ENCODE peak calls at places on chromosomes 1 and 21, in eight cellular contexts. N is neural progenitor cell, Q is PC-3, P is astrocyte, Z is hepatocyte, F is mammary epithelial cell, M is A673, X is GM23248. V is an unnamed sample.
A peak's percentile ranks its signal among the peaks of the same experiment; 100 is the strongest.

GRCh38 chr1:207805841-207806421 is 54.1 kb downstream of the CD46 start:
- DNase-seq in N (no peak), Q (peak; percentile 94), P (peak; percentile 95), Z (peak; percentile 55), F (peak; percentile 91), M (no peak), X (peak; percentile 99), V (peak; percentile 96)

GRCh38 chr1:201713093-201713810 is 115.7 kb upstream of the IPO9 start:
- DNase-seq in N (no peak), Q (peak; percentile 95), P (peak; percentile 98), Z (peak; percentile 95), F (peak; percentile 94), M (peak; percentile 93), X (peak; percentile 100), V (peak; percentile 99)

GRCh38 chr1:227939791-227940771 is 7.7 kb downstream of the WNT9A start:
- DNase-seq in N (no peak), Q (no peak), P (no peak), Z (no peak), F (no peak), M (no peak), X (no peak), V (no peak)

GRCh38 chr1:238581332-238581731 is 690.6 kb upstream of the ZP4 start:
- DNase-seq in N (no peak), Q (peak; percentile 31), P (no peak), Z (no peak), F (no peak), M (no peak), X (peak; percentile 8), V (no peak)

GRCh38 chr21:24899138-24899537 is 708.1 kb downstream of the MRPL39 start:
- DNase-seq in N (no peak), Q (no peak), P (no peak), Z (no peak), F (no peak), M (no peak), X (no peak), V (no peak)

GRCh38 chr1:225597926-225598575 is 54.9 kb downstream of the ENAH start:
- DNase-seq in N (no peak), Q (peak; percentile 45), P (peak; percentile 69), Z (no peak), F (peak; percentile 46), M (no peak), X (peak; percentile 51), V (peak; percentile 77)

GRCh38 chr1:244256086-244256485 is 195.6 kb downstream of the ADSS2 start:
- DNase-seq in N (no peak), Q (no peak), P (no peak), Z (no peak), F (no peak), M (no peak), X (no peak), V (no peak)

GRCh38 chr1:183945432-183946308 is 91.9 kb downstream of the COLGALT2 start:
- DNase-seq in N (peak; percentile 88), Q (peak; percentile 30), P (no peak), Z (no peak), F (no peak), M (no peak), X (no peak), V (no peak)

GRCh38 chr1:185567006-185567405 is 167.2 kb upstream of the HMCN1 start:
- DNase-seq in N (no peak), Q (peak; percentile 44), P (peak; percentile 64), Z (peak; percentile 43), F (peak; percentile 92), M (peak; percentile 45), X (peak; percentile 82), V (peak; percentile 63)

GRCh38 chr1:206447792-206448191 is 22.5 kb upstream of the IKBKE start:
- DNase-seq in N (no peak), Q (peak; percentile 94), P (peak; percentile 57), Z (no peak), F (peak; percentile 92), M (no peak), X (no peak), V (no peak)

GRCh38 chr1:10779201-10779600 is 17.2 kb downstream of the CASZ1 start:
- DNase-seq in N (no peak), Q (peak; percentile 92), P (peak; percentile 65), Z (no peak), F (peak; percentile 98), M (peak; percentile 66), X (no peak), V (no peak)

GRCh38 chr1:193909406-193909805 is 723.0 kb upstream of the B3GALT2 start:
- DNase-seq in N (no peak), Q (no peak), P (no peak), Z (no peak), F (no peak), M (no peak), X (no peak), V (no peak)

GRCh38 chr1:61254629-61255323 is 172.4 kb downstream of the NFIA start:
- DNase-seq in N (no peak), Q (peak; percentile 44), P (no peak), Z (peak; percentile 45), F (peak; percentile 38), M (peak; percentile 79), X (peak; percentile 63), V (peak; percentile 79)

GRCh38 chr1:153697191-153697872 is 18.8 kb downstream of the NPR1 start:
- DNase-seq in N (peak; percentile 21), Q (peak; percentile 78), P (peak; percentile 70), Z (peak; percentile 41), F (no peak), M (no peak), X (peak; percentile 51), V (peak; percentile 79)

GRCh38 chr21:27329255-27329851 is 362.5 kb upstream of the ADAMTS5 start:
- DNase-seq in N (no peak), Q (peak; percentile 18), P (no peak), Z (no peak), F (no peak), M (no peak), X (no peak), V (peak; percentile 98)

GRCh38 chr1:83931658-83932253 is 67.2 kb downstream of the TTLL7 start:
- DNase-seq in N (peak; percentile 74), Q (peak; percentile 67), P (peak; percentile 12), Z (peak; percentile 76), F (peak; percentile 16), M (peak; percentile 75), X (peak; percentile 81), V (peak; percentile 72)

GRCh38 chr1:157958280-157958679 is 35.2 kb upstream of the KIRREL1 start:
- DNase-seq in N (no peak), Q (no peak), P (no peak), Z (no peak), F (no peak), M (no peak), X (no peak), V (no peak)

GRCh38 chr21:34740198-34740597 is 71.4 kb downstream of the CLIC6 start:
- DNase-seq in N (no peak), Q (no peak), P (no peak), Z (no peak), F (no peak), M (no peak), X (no peak), V (no peak)

GRCh38 chr1:248847956-248848561 is 10.0 kb downstream of the ZNF672 start:
- DNase-seq in N (no peak), Q (no peak), P (no peak), Z (no peak), F (no peak), M (no peak), X (no peak), V (no peak)

GRCh38 chr21:42320791-42321190 is 5.6 kb upstream of the TFF3 start:
- DNase-seq in N (no peak), Q (no peak), P (no peak), Z (no peak), F (no peak), M (no peak), X (no peak), V (no peak)

GRCh38 chr1:173477286-173478098 is at the start of gene PRDX6:
- DNase-seq in N (no peak), Q (peak; percentile 78), P (peak; percentile 70), Z (peak; percentile 71), F (no peak), M (peak; percentile 89), X (peak; percentile 95), V (peak; percentile 83)

GRCh38 chr1:47672622-47673021 is 234.8 kb downstream of the FOXD2 start:
- DNase-seq in N (no peak), Q (no peak), P (no peak), Z (no peak), F (no peak), M (no peak), X (no peak), V (no peak)
- TF ChIP-seq EZH2 in N (no peak), Q (no peak), P (no peak), Z (no peak), F (no peak), M (no peak), X (no peak), V (no peak)

DNA sequence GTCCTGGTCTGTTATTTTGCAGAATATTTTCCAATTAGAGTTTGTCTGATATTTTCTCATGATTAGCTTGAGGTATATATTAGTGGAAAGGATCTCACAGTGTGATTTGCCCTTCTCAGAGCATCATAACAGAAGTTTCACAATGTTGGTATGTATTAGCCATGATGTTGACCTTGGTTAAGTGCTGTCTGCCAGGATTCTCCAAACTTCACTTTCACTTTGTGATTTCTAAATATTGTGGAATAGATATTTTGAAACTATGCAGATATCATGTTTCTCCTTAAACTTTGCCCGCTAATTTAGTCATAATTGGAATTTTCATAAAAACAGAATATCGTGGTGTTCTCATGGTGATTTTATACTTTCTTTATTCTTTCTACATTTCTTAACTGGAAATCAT is 98.0 kb upstream of the DEPDC1 start:
- DNase-seq in N (no peak), Q (no peak), P (no peak), Z (no peak), F (no peak), M (no peak), X (peak; percentile 14), V (no peak)
- H3K9me3 ChIP-seq in N (peaks cover 4% of the 10 kb centered on the region), Q (no peaks in the 10 kb centered on the region), P (no peaks in the 10 kb centered on the region), Z (no peaks in the 10 kb centered on the region), F (no peaks in the 10 kb centered on the region), M (no peaks in the 10 kb centered on the region), X (no peaks in the 10 kb centered on the region), V (no peaks in the 10 kb centered on the region)

GRCh38 chr1:190154744-190155143 is 322.9 kb downstream of the BRINP3 start:
- DNase-seq in N (no peak), Q (no peak), P (no peak), Z (no peak), F (no peak), M (no peak), X (no peak), V (no peak)
- TF ChIP-seq EZH2 in N (no peak), Q (no peak), P (no peak), Z (no peak), F (no peak), M (no peak), X (no peak), V (no peak)

GRCh38 chr1:152411144-152411543 is 2.9 kb downstream of the CRNN start:
- DNase-seq in N (no peak), Q (no peak), P (no peak), Z (no peak), F (no peak), M (no peak), X (no peak), V (no peak)

GRCh38 chr1:152411846-152412245 is 2.2 kb downstream of the CRNN start:
- DNase-seq in N (no peak), Q (no peak), P (no peak), Z (no peak), F (no peak), M (no peak), X (no peak), V (no peak)

GRCh38 chr1:152410599-152410998 is 3.5 kb downstream of the CRNN start:
- DNase-seq in N (no peak), Q (no peak), P (peak; percentile 22), Z (no peak), F (no peak), M (no peak), X (peak; percentile 24), V (peak; percentile 36)

GRCh38 chr1:152415454-152416227 is 1.6 kb upstream of the CRNN start:
- DNase-seq in N (no peak), Q (no peak), P (no peak), Z (no peak), F (no peak), M (no peak), X (no peak), V (no peak)

GRCh38 chr1:152413909-152414308 is at the start of gene CRNN:
- DNase-seq in N (no peak), Q (no peak), P (no peak), Z (no peak), F (no peak), M (no peak), X (no peak), V (no peak)
- H3K9me3 ChIP-seq in N (peaks cover 10% of the 10 kb centered on the region), Q (no peaks in the 10 kb centered on the region), P (no peaks in the 10 kb centered on the region), Z (no peaks in the 10 kb centered on the region), F (no peaks in the 10 kb centered on the region), M (no peaks in the 10 kb centered on the region), X (no peaks in the 10 kb centered on the region), V (no peaks in the 10 kb centered on the region)